ENCODE peak calls at places on chromosomes 5 and 9, in four cellular contexts. O, U, D and B are unnamed samples.

GRCh38 chr9:5800969-5801738 is 31.8 kb downstream of the ERMP1 start:
- DNase-seq in O (no peak), U (no peak), D (no peak), B (no peak)

GRCh38 chr9:124480621-124480981 is 26.6 kb downstream of the NR5A1 start:
- DNase-seq in O (peak), U (peak), D (peak), B (peak)

GRCh38 chr5:140157032-140157781 is 17.8 kb upstream of the CYSTM1 start:
- DNase-seq in O (peak), U (peak), D (peak), B (peak)

GRCh38 chr9:132728497-132728896 is 58.2 kb downstream of the GTF3C4 start:
- DNase-seq in O (no peak), U (no peak), D (no peak), B (no peak)

GRCh38 chr5:97078958-97079357 is 63.5 kb downstream of the LIX1 start:
- DNase-seq in O (no peak), U (no peak), D (no peak), B (peak)

GRCh38 chr9:70616401-70617010 is 202.0 kb upstream of the KLF9 start:
- DNase-seq in O (no peak), U (no peak), D (no peak), B (no peak)

GRCh38 chr5:158485604-158486081 is 614.1 kb downstream of the EBF1 start:
- DNase-seq in O (no peak), U (no peak), D (no peak), B (no peak)

GRCh38 chr9:114037961-114038723 is 40.0 kb downstream of the AMBP start:
- DNase-seq in O (peak), U (no peak), D (no peak), B (no peak)

GRCh38 chr9:30519756-30520155 is 1864.7 kb upstream of the ACO1 start:
- DNase-seq in O (no peak), U (no peak), D (no peak), B (no peak)

GRCh38 chr5:172868924-172869565 is 35.0 kb downstream of the ERGIC1 start:
- DNase-seq in O (no peak), U (no peak), D (peak), B (no peak)

GRCh38 chr9:108271646-108272349 is 584.0 kb downstream of the ACTL7B start:
- DNase-seq in O (peak), U (no peak), D (peak), B (peak)

GRCh38 chr5:56817306-56817986 is 2.1 kb downstream of the MAP3K1 start:
- DNase-seq in O (no peak), U (peak), D (no peak), B (no peak)

GRCh38 chr5:64939772-64940510 is 171.2 kb downstream of the CWC27 start:
- DNase-seq in O (peak), U (no peak), D (peak), B (no peak)

GRCh38 chr5:103224118-103224893 is 34.3 kb upstream of the MACIR start:
- DNase-seq in O (peak), U (peak), D (peak), B (peak)

GRCh38 chr9:16145196-16145950 is 592.5 kb downstream of the CCDC171 start:
- DNase-seq in O (no peak), U (no peak), D (peak), B (peak)
- TF ChIP-seq CTCF in O (peak), U (no peak), D (no peak), B (no peak)

DNA sequence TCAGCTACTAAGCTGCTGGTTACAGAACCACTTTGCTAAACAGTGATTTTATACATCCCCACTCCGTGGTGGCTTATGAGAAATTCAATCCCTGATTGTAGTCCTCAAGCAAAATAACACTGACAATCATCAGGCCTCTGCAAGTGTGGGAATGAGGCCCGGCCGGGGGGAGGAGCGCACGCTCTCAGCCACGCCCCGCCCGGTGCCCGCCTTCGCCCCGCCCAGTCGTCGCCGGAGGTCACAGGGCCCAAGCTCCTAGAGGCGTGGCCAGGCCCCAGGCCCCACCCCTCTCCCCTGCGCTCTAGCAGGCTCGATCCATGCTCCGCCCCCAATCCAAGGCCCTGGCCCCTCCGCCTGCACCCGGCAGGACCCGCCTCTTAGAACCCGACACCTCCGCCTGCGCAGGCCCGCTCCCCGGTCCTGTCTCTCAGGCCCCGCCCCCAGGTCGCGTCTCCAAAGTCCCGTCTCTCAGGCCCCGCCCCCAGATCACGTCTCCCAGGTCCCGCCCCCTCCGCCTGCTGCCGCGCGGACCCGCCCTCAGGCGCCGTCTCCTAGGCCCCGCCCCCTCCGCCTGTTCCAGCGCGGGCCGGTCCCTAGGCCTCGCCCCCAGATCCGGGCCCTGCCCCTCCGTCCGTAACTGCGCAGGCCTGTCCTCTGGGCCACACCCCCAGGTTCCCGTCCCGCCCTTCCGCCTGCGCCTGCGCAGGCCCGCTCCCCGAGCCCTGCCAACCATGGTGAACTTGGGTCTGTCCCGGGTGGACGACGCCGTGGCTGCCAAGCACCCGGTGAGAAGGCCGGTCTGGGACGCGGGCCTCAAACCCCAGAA is at the start of gene TMEM141:
- DNase-seq in O (peak), U (peak), D (peak), B (peak)
- TF ChIP-seq CTCF in O (no peak), U (no peak), D (no peak), B (no peak)

DNA sequence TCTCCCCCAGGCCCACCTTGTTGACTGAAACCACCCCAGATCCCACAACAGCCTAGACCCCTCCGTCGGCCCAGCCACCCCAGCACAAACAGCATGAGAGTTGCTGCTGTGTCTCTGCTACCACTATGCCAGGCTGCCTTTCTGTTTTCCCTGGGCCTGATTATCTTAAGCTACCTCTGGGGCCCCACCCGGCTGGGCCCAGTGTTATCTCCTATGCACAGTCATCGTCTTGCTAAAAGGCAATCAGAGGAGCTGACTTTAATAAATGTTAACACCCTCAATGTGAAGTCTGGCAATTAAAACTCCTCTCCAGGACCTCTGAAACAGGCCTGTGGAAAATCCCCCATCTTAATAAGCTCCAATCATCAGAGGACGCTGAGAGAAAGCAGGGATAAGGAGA is 144.9 kb downstream of the FAM114A2 start:
- DNase-seq in O (no peak), U (no peak), D (no peak), B (no peak)
- TF ChIP-seq CTCF in O (no peak), U (no peak), D (no peak), B (no peak)

DNA sequence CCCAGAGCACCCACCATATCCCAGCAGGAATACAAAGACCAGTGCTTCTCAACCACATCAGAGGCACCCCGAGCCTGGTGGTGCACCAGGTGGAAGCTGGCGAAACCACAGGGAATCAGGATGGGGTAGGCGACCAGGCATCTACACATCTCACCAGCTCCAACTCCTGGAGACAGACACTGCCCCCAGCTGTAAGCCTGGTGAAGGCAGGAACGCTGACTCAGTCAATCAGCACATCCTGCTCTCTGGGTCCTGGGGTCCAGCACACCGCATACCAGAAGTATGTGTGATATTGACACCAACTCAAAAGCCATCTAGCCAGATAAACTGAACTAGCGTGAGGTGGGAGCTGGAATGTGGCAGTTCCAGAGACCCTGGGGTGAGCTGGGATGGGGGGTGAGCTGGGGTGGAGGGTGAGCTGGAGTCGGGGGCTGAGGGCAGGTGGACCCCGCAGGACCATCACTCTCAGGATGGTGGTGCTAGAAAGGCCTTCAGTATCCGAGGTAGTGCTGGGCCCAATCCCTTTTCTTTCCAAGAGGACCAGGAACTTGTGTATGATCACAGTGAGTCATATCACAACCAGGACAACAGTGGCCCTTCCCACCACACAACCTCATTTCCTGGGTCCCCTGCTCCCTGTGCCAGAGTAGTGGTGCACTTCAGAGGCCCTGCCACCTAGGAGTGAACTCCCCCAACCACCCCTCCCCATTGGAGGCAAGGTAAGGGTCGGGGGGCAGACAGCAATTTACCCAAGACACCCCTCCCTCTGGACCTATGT is 2.5 kb downstream of the DBN1 start:
- DNase-seq in O (peak), U (no peak), D (peak), B (no peak)
- TF ChIP-seq CTCF in O (no peak), U (no peak), D (no peak), B (no peak)

DNA sequence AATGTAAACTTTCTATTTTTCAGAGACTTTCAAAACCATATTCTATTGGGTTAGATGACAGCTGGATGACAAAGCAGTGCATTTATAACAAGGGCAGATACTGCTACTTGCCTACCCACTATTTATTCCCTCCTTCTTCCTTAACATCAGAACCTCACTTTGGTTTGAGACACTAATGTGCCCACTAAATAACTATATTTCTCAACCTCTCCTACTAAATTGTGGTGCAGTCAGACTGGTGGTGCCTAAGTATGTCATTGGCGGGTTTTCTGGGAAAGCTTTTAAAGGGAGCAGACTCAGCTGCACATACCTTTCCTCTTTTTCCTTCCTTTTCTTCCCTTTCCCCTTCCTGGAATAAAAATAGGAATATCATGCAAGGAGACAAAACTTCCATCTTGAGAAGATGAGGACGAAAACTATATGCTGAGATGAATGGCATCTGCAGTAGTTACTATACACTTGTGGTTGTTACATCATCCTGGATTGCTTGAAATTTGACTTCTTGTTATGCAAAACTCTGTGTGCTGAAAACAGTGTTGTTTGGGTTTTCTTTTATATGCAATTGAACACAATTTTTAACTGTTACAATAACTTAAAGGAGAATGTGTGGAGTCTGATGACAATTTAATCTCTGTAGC is 43.8 kb downstream of the PRR16 start:
- DNase-seq in O (no peak), U (no peak), D (peak), B (no peak)
- TF ChIP-seq CTCF in O (no peak), U (no peak), D (no peak), B (no peak)

DNA sequence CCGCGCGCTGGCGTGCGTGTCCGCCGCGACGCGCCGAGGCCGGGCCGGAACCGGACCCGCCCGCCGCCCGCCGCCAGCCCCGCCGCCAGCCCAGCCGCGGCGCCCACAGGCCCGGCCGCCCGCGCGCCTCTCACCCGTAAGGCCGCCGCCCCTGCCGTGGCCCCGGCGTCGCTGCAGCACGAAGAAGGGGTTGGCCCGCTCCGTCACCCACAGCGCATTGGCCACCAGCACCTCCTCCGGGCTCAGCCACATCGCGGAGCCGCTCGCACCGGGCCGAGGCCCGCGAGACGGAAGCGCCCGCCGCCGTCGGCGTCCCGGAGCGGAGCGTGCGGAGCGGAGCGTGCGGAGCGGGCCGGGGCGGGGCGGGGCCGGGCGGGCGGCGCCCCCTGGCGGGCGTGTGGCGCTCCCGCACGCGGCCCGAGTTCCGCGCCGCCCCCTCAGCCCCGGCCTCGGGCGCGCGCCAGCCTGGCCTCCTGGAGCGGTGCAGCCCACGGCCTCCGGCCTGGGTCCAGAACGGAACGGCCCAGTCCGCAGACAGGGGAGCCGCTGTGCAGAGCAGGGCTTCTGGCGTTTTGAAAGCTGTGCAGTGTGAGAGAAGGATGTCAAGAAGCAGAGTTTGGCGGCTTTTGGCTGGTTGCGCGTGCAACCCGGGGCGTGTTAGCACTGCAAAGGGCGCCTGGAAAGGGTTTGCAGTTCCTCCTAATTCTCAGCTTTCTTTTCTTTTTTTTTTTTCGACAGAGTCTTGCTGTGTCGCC is at the start of gene TBC1D9B:
- DNase-seq in O (peak), U (peak), D (peak), B (peak)
- TF ChIP-seq CTCF in O (peak), U (no peak), D (peak), B (peak)

GRCh38 chr5:9831823-9832222 is 201.7 kb upstream of the TAS2R1 start:
- DNase-seq in O (no peak), U (no peak), D (peak), B (no peak)

GRCh38 chr5:9832921-9833320 is 202.8 kb upstream of the TAS2R1 start:
- DNase-seq in O (peak), U (no peak), D (no peak), B (no peak)

GRCh38 chr5:9833871-9834270 is 203.7 kb upstream of the TAS2R1 start:
- DNase-seq in O (peak), U (no peak), D (no peak), B (no peak)

GRCh38 chr5:9838906-9839305 is 208.8 kb upstream of the TAS2R1 start:
- DNase-seq in O (no peak), U (no peak), D (no peak), B (no peak)

GRCh38 chr5:9835121-9835770 is 205.1 kb upstream of the TAS2R1 start:
- DNase-seq in O (peak), U (no peak), D (no peak), B (no peak)
- TF ChIP-seq CTCF in O (peak), U (peak), D (no peak), B (no peak)